ENCODE peak calls at places on chromosomes 5 and 9, in four cellular contexts. One of them, this sample, is unnamed.

GRCh38 chr5:16727937-16728336 is 111.1 kb upstream of the RETREG1 start:
- DNase-seq in stimulated activated effector memory CD8-positive, alpha-beta T cell treated with anti-CD3 and anti-CD28 coated beads, Interleukin-12 subunit alpha, Interleukin-12 subunit beta, amount 100 ng/mL, for 72 hours: no peak
- DNase-seq in H4: no peak
- DNase-seq in SJSA1: no peak
- DNase-seq in this sample: no peak

GRCh38 chr9:30197954-30198353 is 2186.5 kb upstream of the ACO1 start:
- DNase-seq in stimulated activated effector memory CD8-positive, alpha-beta T cell treated with anti-CD3 and anti-CD28 coated beads, Interleukin-12 subunit alpha, Interleukin-12 subunit beta, amount 100 ng/mL, for 72 hours: no peak
- DNase-seq in H4: peak; percentile 72
- DNase-seq in SJSA1: no peak
- DNase-seq in this sample: no peak

GRCh38 chr5:89313044-89313443 is 430.1 kb upstream of the MEF2C start:
- DNase-seq in stimulated activated effector memory CD8-positive, alpha-beta T cell treated with anti-CD3 and anti-CD28 coated beads, Interleukin-12 subunit alpha, Interleukin-12 subunit beta, amount 100 ng/mL, for 72 hours: no peak
- DNase-seq in H4: no peak
- DNase-seq in SJSA1: peak; percentile 25
- DNase-seq in this sample: no peak

GRCh38 chr9:133672503-133673259 is 36.5 kb downstream of the DBH start:
- DNase-seq in stimulated activated effector memory CD8-positive, alpha-beta T cell treated with anti-CD3 and anti-CD28 coated beads, Interleukin-12 subunit alpha, Interleukin-12 subunit beta, amount 100 ng/mL, for 72 hours: no peak
- DNase-seq in H4: no peak
- DNase-seq in SJSA1: no peak
- DNase-seq in this sample: no peak

GRCh38 chr5:122352331-122352730 is 40.3 kb downstream of the SNCAIP start:
- DNase-seq in stimulated activated effector memory CD8-positive, alpha-beta T cell treated with anti-CD3 and anti-CD28 coated beads, Interleukin-12 subunit alpha, Interleukin-12 subunit beta, amount 100 ng/mL, for 72 hours: no peak
- DNase-seq in H4: no peak
- DNase-seq in SJSA1: no peak
- DNase-seq in this sample: no peak

GRCh38 chr5:53503819-53504218 is 23.4 kb downstream of the FST start:
- DNase-seq in stimulated activated effector memory CD8-positive, alpha-beta T cell treated with anti-CD3 and anti-CD28 coated beads, Interleukin-12 subunit alpha, Interleukin-12 subunit beta, amount 100 ng/mL, for 72 hours: no peak
- DNase-seq in H4: no peak
- DNase-seq in SJSA1: no peak
- DNase-seq in this sample: no peak

GRCh38 chr5:77210091-77211012 is at the start of gene PDE8B:
- DNase-seq in stimulated activated effector memory CD8-positive, alpha-beta T cell treated with anti-CD3 and anti-CD28 coated beads, Interleukin-12 subunit alpha, Interleukin-12 subunit beta, amount 100 ng/mL, for 72 hours: no peak
- DNase-seq in H4: no peak
- DNase-seq in SJSA1: no peak
- DNase-seq in this sample: no peak

GRCh38 chr5:69024241-69024651 is 69.6 kb upstream of the SLC30A5 start:
- DNase-seq in stimulated activated effector memory CD8-positive, alpha-beta T cell treated with anti-CD3 and anti-CD28 coated beads, Interleukin-12 subunit alpha, Interleukin-12 subunit beta, amount 100 ng/mL, for 72 hours: no peak
- DNase-seq in H4: peak; percentile 56
- DNase-seq in SJSA1: peak; percentile 33
- DNase-seq in this sample: no peak

GRCh38 chr5:172529896-172530295 is 75.6 kb upstream of the SH3PXD2B start:
- DNase-seq in stimulated activated effector memory CD8-positive, alpha-beta T cell treated with anti-CD3 and anti-CD28 coated beads, Interleukin-12 subunit alpha, Interleukin-12 subunit beta, amount 100 ng/mL, for 72 hours: peak; percentile 43
- DNase-seq in H4: no peak
- DNase-seq in SJSA1: no peak
- DNase-seq in this sample: no peak

GRCh38 chr5:132387649-132388117 is 18.2 kb downstream of the SLC22A5 start:
- DNase-seq in stimulated activated effector memory CD8-positive, alpha-beta T cell treated with anti-CD3 and anti-CD28 coated beads, Interleukin-12 subunit alpha, Interleukin-12 subunit beta, amount 100 ng/mL, for 72 hours: no peak
- DNase-seq in H4: peak; percentile 100
- DNase-seq in SJSA1: peak; percentile 97
- DNase-seq in this sample: peak; percentile 90

GRCh38 chr9:71740199-71740598 is 28.1 kb downstream of the CEMIP2 start:
- DNase-seq in stimulated activated effector memory CD8-positive, alpha-beta T cell treated with anti-CD3 and anti-CD28 coated beads, Interleukin-12 subunit alpha, Interleukin-12 subunit beta, amount 100 ng/mL, for 72 hours: no peak
- DNase-seq in H4: no peak
- DNase-seq in SJSA1: no peak
- DNase-seq in this sample: no peak

GRCh38 chr9:3028535-3028934 is 184.6 kb upstream of the PUM3 start:
- DNase-seq in stimulated activated effector memory CD8-positive, alpha-beta T cell treated with anti-CD3 and anti-CD28 coated beads, Interleukin-12 subunit alpha, Interleukin-12 subunit beta, amount 100 ng/mL, for 72 hours: no peak
- DNase-seq in H4: no peak
- DNase-seq in SJSA1: no peak
- DNase-seq in this sample: no peak

GRCh38 chr5:32443145-32443540 is 1.4 kb downstream of the ZFR start:
- DNase-seq in stimulated activated effector memory CD8-positive, alpha-beta T cell treated with anti-CD3 and anti-CD28 coated beads, Interleukin-12 subunit alpha, Interleukin-12 subunit beta, amount 100 ng/mL, for 72 hours: peak; percentile 56
- DNase-seq in H4: no peak
- DNase-seq in SJSA1: no peak
- DNase-seq in this sample: no peak

GRCh38 chr9:16367605-16368424 is 502.7 kb downstream of the BNC2 start:
- DNase-seq in stimulated activated effector memory CD8-positive, alpha-beta T cell treated with anti-CD3 and anti-CD28 coated beads, Interleukin-12 subunit alpha, Interleukin-12 subunit beta, amount 100 ng/mL, for 72 hours: no peak
- DNase-seq in H4: no peak
- DNase-seq in SJSA1: peak; percentile 14
- DNase-seq in this sample: no peak

GRCh38 chr5:123455640-123456039 is 32.4 kb upstream of the CEP120 start:
- DNase-seq in stimulated activated effector memory CD8-positive, alpha-beta T cell treated with anti-CD3 and anti-CD28 coated beads, Interleukin-12 subunit alpha, Interleukin-12 subunit beta, amount 100 ng/mL, for 72 hours: no peak
- DNase-seq in H4: no peak
- DNase-seq in SJSA1: no peak
- DNase-seq in this sample: no peak

GRCh38 chr5:14257995-14258403 is 114.9 kb downstream of the TRIO start:
- DNase-seq in stimulated activated effector memory CD8-positive, alpha-beta T cell treated with anti-CD3 and anti-CD28 coated beads, Interleukin-12 subunit alpha, Interleukin-12 subunit beta, amount 100 ng/mL, for 72 hours: no peak
- DNase-seq in H4: no peak
- DNase-seq in SJSA1: no peak
- DNase-seq in this sample: no peak

GRCh38 chr9:95935861-95936578 is 60.5 kb downstream of the ERCC6L2 start:
- DNase-seq in stimulated activated effector memory CD8-positive, alpha-beta T cell treated with anti-CD3 and anti-CD28 coated beads, Interleukin-12 subunit alpha, Interleukin-12 subunit beta, amount 100 ng/mL, for 72 hours: no peak
- DNase-seq in H4: no peak
- DNase-seq in SJSA1: no peak
- DNase-seq in this sample: no peak

GRCh38 chr9:14341437-14342133 is 27.6 kb upstream of the NFIB start:
- DNase-seq in stimulated activated effector memory CD8-positive, alpha-beta T cell treated with anti-CD3 and anti-CD28 coated beads, Interleukin-12 subunit alpha, Interleukin-12 subunit beta, amount 100 ng/mL, for 72 hours: no peak
- DNase-seq in H4: no peak
- DNase-seq in SJSA1: no peak
- DNase-seq in this sample: no peak

GRCh38 chr9:93095205-93096130 is 549 bp upstream of the CARD19 start:
- DNase-seq in stimulated activated effector memory CD8-positive, alpha-beta T cell treated with anti-CD3 and anti-CD28 coated beads, Interleukin-12 subunit alpha, Interleukin-12 subunit beta, amount 100 ng/mL, for 72 hours: peak; percentile 100
- DNase-seq in H4: peak; percentile 85
- DNase-seq in SJSA1: peak; percentile 97
- DNase-seq in this sample: peak; percentile 94

GRCh38 chr5:3139596-3139995 is 388.1 kb upstream of the IRX2 start:
- DNase-seq in stimulated activated effector memory CD8-positive, alpha-beta T cell treated with anti-CD3 and anti-CD28 coated beads, Interleukin-12 subunit alpha, Interleukin-12 subunit beta, amount 100 ng/mL, for 72 hours: no peak
- DNase-seq in H4: peak; percentile 86
- DNase-seq in SJSA1: peak; percentile 46
- DNase-seq in this sample: no peak

GRCh38 chr9:30504502-30504905 is 1879.9 kb upstream of the ACO1 start:
- DNase-seq in stimulated activated effector memory CD8-positive, alpha-beta T cell treated with anti-CD3 and anti-CD28 coated beads, Interleukin-12 subunit alpha, Interleukin-12 subunit beta, amount 100 ng/mL, for 72 hours: no peak
- DNase-seq in H4: no peak
- DNase-seq in SJSA1: no peak
- DNase-seq in this sample: no peak

GRCh38 chr9:35570709-35571108 is 34.4 kb upstream of the TESK1 start:
- DNase-seq in stimulated activated effector memory CD8-positive, alpha-beta T cell treated with anti-CD3 and anti-CD28 coated beads, Interleukin-12 subunit alpha, Interleukin-12 subunit beta, amount 100 ng/mL, for 72 hours: peak; percentile 74
- DNase-seq in H4: no peak
- DNase-seq in SJSA1: no peak
- DNase-seq in this sample: no peak

GRCh38 chr5:113081091-113081490 is 104.5 kb downstream of the DCP2 start:
- DNase-seq in stimulated activated effector memory CD8-positive, alpha-beta T cell treated with anti-CD3 and anti-CD28 coated beads, Interleukin-12 subunit alpha, Interleukin-12 subunit beta, amount 100 ng/mL, for 72 hours: no peak
- DNase-seq in H4: no peak
- DNase-seq in SJSA1: no peak
- DNase-seq in this sample: no peak

GRCh38 chr9:93028448-93029006 is 30.0 kb upstream of the SUSD3 start:
- DNase-seq in stimulated activated effector memory CD8-positive, alpha-beta T cell treated with anti-CD3 and anti-CD28 coated beads, Interleukin-12 subunit alpha, Interleukin-12 subunit beta, amount 100 ng/mL, for 72 hours: peak; percentile 67
- DNase-seq in H4: no peak
- DNase-seq in SJSA1: no peak
- DNase-seq in this sample: no peak

GRCh38 chr5:56310711-56311204 is 77.6 kb upstream of the ANKRD55 start:
- DNase-seq in stimulated activated effector memory CD8-positive, alpha-beta T cell treated with anti-CD3 and anti-CD28 coated beads, Interleukin-12 subunit alpha, Interleukin-12 subunit beta, amount 100 ng/mL, for 72 hours: no peak
- DNase-seq in H4: no peak
- DNase-seq in SJSA1: no peak
- DNase-seq in this sample: no peak

GRCh38 chr5:67364381-67364970 is 167.9 kb upstream of the CD180 start:
- DNase-seq in stimulated activated effector memory CD8-positive, alpha-beta T cell treated with anti-CD3 and anti-CD28 coated beads, Interleukin-12 subunit alpha, Interleukin-12 subunit beta, amount 100 ng/mL, for 72 hours: no peak
- DNase-seq in H4: no peak
- DNase-seq in SJSA1: no peak
- DNase-seq in this sample: no peak

GRCh38 chr5:19002111-19002510 is 985.9 kb downstream of the CDH18 start:
- DNase-seq in stimulated activated effector memory CD8-positive, alpha-beta T cell treated with anti-CD3 and anti-CD28 coated beads, Interleukin-12 subunit alpha, Interleukin-12 subunit beta, amount 100 ng/mL, for 72 hours: no peak
- DNase-seq in H4: no peak
- DNase-seq in SJSA1: no peak
- DNase-seq in this sample: no peak

GRCh38 chr5:41629897-41630296 is 119.5 kb upstream of the PLCXD3 start:
- DNase-seq in stimulated activated effector memory CD8-positive, alpha-beta T cell treated with anti-CD3 and anti-CD28 coated beads, Interleukin-12 subunit alpha, Interleukin-12 subunit beta, amount 100 ng/mL, for 72 hours: no peak
- DNase-seq in H4: no peak
- DNase-seq in SJSA1: no peak
- DNase-seq in this sample: no peak

GRCh38 chr5:75690669-75691068 is 26.6 kb downstream of the POC5 start:
- DNase-seq in stimulated activated effector memory CD8-positive, alpha-beta T cell treated with anti-CD3 and anti-CD28 coated beads, Interleukin-12 subunit alpha, Interleukin-12 subunit beta, amount 100 ng/mL, for 72 hours: no peak
- DNase-seq in H4: no peak
- DNase-seq in SJSA1: no peak
- DNase-seq in this sample: no peak

GRCh38 chr9:23728736-23729135 is 97.3 kb downstream of the ELAVL2 start:
- DNase-seq in stimulated activated effector memory CD8-positive, alpha-beta T cell treated with anti-CD3 and anti-CD28 coated beads, Interleukin-12 subunit alpha, Interleukin-12 subunit beta, amount 100 ng/mL, for 72 hours: no peak
- DNase-seq in H4: no peak
- DNase-seq in SJSA1: no peak
- DNase-seq in this sample: no peak

GRCh38 chr5:95734156-95734555 is 3.0 kb downstream of the RHOBTB3 start:
- DNase-seq in stimulated activated effector memory CD8-positive, alpha-beta T cell treated with anti-CD3 and anti-CD28 coated beads, Interleukin-12 subunit alpha, Interleukin-12 subunit beta, amount 100 ng/mL, for 72 hours: no peak
- DNase-seq in H4: no peak
- DNase-seq in SJSA1: no peak
- DNase-seq in this sample: no peak

GRCh38 chr9:134993416-134993815 is 75.7 kb upstream of the FCN1 start:
- DNase-seq in stimulated activated effector memory CD8-positive, alpha-beta T cell treated with anti-CD3 and anti-CD28 coated beads, Interleukin-12 subunit alpha, Interleukin-12 subunit beta, amount 100 ng/mL, for 72 hours: no peak
- DNase-seq in H4: no peak
- DNase-seq in SJSA1: no peak
- DNase-seq in this sample: no peak